ENCODE peak calls at places on chromosomes 11 and 22, in seven cellular contexts. One of them, this sample, is unnamed.

GRCh38 chr11:59429924-59430516 is 3.8 kb upstream of the OR5A2 start:
- DNase-seq in trophoblast cell: peak; percentile 90
- DNase-seq in A549: peak; percentile 50
- DNase-seq in aorta: no peak
- DNase-seq in body of pancreas: peak; percentile 66
- DNase-seq in colonic mucosa: peak; percentile 49
- DNase-seq in heart right ventricle: no peak
- DNase-seq in this sample: no peak

GRCh38 chr11:106461839-106462545 is 384.5 kb downstream of the AASDHPPT start:
- DNase-seq in colonic mucosa: no peak
- DNase-seq in A549: peak; percentile 28
- DNase-seq in trophoblast cell: peak; percentile 67
- DNase-seq in body of pancreas: no peak
- DNase-seq in aorta: no peak
- DNase-seq in heart right ventricle: no peak
- DNase-seq in this sample: no peak

GRCh38 chr11:44751066-44751465 is 24.3 kb downstream of the TSPAN18 start:
- DNase-seq in aorta: no peak
- DNase-seq in colonic mucosa: no peak
- DNase-seq in heart right ventricle: no peak
- DNase-seq in trophoblast cell: no peak
- DNase-seq in body of pancreas: no peak
- DNase-seq in A549: no peak
- DNase-seq in this sample: no peak

GRCh38 chr22:29245626-29246385 is 22.0 kb downstream of the RHBDD3 start:
- DNase-seq in colonic mucosa: peak; percentile 69
- DNase-seq in heart right ventricle: peak; percentile 62
- DNase-seq in aorta: peak; percentile 76
- DNase-seq in trophoblast cell: peak; percentile 73
- DNase-seq in A549: peak; percentile 55
- DNase-seq in body of pancreas: peak; percentile 76
- DNase-seq in this sample: peak; percentile 64

GRCh38 chr11:94586546-94586945 is 19.4 kb downstream of the PIWIL4 start:
- DNase-seq in A549: no peak
- DNase-seq in trophoblast cell: no peak
- DNase-seq in body of pancreas: no peak
- DNase-seq in colonic mucosa: no peak
- DNase-seq in aorta: no peak
- DNase-seq in heart right ventricle: no peak
- DNase-seq in this sample: no peak

GRCh38 chr11:57776101-57776511 is 14.5 kb downstream of the CTNND1 start:
- DNase-seq in body of pancreas: no peak
- DNase-seq in aorta: no peak
- DNase-seq in trophoblast cell: peak; percentile 62
- DNase-seq in colonic mucosa: no peak
- DNase-seq in A549: no peak
- DNase-seq in heart right ventricle: no peak
- DNase-seq in this sample: no peak

GRCh38 chr11:81033779-81034550 is 1593.1 kb upstream of the TENM4 start:
- DNase-seq in trophoblast cell: no peak
- DNase-seq in aorta: no peak
- DNase-seq in body of pancreas: no peak
- DNase-seq in heart right ventricle: no peak
- DNase-seq in colonic mucosa: no peak
- DNase-seq in A549: no peak
- DNase-seq in this sample: no peak

GRCh38 chr11:31974737-31975136 is 116.1 kb upstream of the RCN1 start:
- DNase-seq in A549: peak; percentile 48
- DNase-seq in aorta: no peak
- DNase-seq in colonic mucosa: no peak
- DNase-seq in body of pancreas: no peak
- DNase-seq in trophoblast cell: no peak
- DNase-seq in heart right ventricle: no peak
- DNase-seq in this sample: no peak

GRCh38 chr11:120883404-120884135 is 140.3 kb upstream of the TBCEL start:
- DNase-seq in heart right ventricle: peak; percentile 43
- DNase-seq in aorta: peak; percentile 75
- DNase-seq in body of pancreas: peak; percentile 6
- DNase-seq in colonic mucosa: no peak
- DNase-seq in trophoblast cell: no peak
- DNase-seq in A549: no peak
- DNase-seq in this sample: peak; percentile 73

GRCh38 chr22:19728836-19729235 is 5.5 kb downstream of the GP1BB start:
- DNase-seq in A549: no peak
- DNase-seq in colonic mucosa: no peak
- DNase-seq in heart right ventricle: no peak
- DNase-seq in trophoblast cell: no peak
- DNase-seq in body of pancreas: no peak
- DNase-seq in aorta: no peak
- DNase-seq in this sample: no peak

GRCh38 chr22:20663137-20663828 is 110.6 kb upstream of the SERPIND1 start:
- DNase-seq in colonic mucosa: no peak
- DNase-seq in heart right ventricle: no peak
- DNase-seq in aorta: no peak
- DNase-seq in body of pancreas: no peak
- DNase-seq in trophoblast cell: no peak
- DNase-seq in A549: no peak
- DNase-seq in this sample: no peak

GRCh38 chr11:61707574-61707973 is 27.4 kb downstream of the DAGLA start:
- DNase-seq in aorta: no peak
- DNase-seq in body of pancreas: no peak
- DNase-seq in trophoblast cell: no peak
- DNase-seq in colonic mucosa: peak; percentile 91
- DNase-seq in A549: no peak
- DNase-seq in heart right ventricle: no peak
- DNase-seq in this sample: no peak

GRCh38 chr22:27685515-27685914 is 116.0 kb downstream of the MN1 start:
- DNase-seq in A549: no peak
- DNase-seq in heart right ventricle: peak; percentile 47
- DNase-seq in colonic mucosa: no peak
- DNase-seq in aorta: no peak
- DNase-seq in body of pancreas: no peak
- DNase-seq in trophoblast cell: no peak
- DNase-seq in this sample: peak; percentile 79

GRCh38 chr11:35255514-35255913 is 116.5 kb downstream of the CD44 start:
- DNase-seq in trophoblast cell: no peak
- DNase-seq in aorta: no peak
- DNase-seq in colonic mucosa: no peak
- DNase-seq in A549: no peak
- DNase-seq in body of pancreas: no peak
- DNase-seq in heart right ventricle: no peak
- DNase-seq in this sample: no peak

GRCh38 chr11:11291432-11292015 is 61.5 kb downstream of the CSNK2A3 start:
- DNase-seq in body of pancreas: no peak
- DNase-seq in heart right ventricle: no peak
- DNase-seq in aorta: no peak
- DNase-seq in A549: no peak
- DNase-seq in colonic mucosa: no peak
- DNase-seq in trophoblast cell: no peak
- DNase-seq in this sample: no peak

GRCh38 chr22:43387815-43388214 is 24.0 kb upstream of the MPPED1 start:
- DNase-seq in heart right ventricle: no peak
- DNase-seq in aorta: no peak
- DNase-seq in trophoblast cell: no peak
- DNase-seq in A549: no peak
- DNase-seq in colonic mucosa: no peak
- DNase-seq in body of pancreas: no peak
- DNase-seq in this sample: no peak

GRCh38 chr11:82557274-82557673 is 176.4 kb downstream of the FAM181B start:
- DNase-seq in aorta: peak; percentile 75
- DNase-seq in heart right ventricle: no peak
- DNase-seq in trophoblast cell: no peak
- DNase-seq in A549: no peak
- DNase-seq in colonic mucosa: no peak
- DNase-seq in body of pancreas: peak; percentile 36
- DNase-seq in this sample: peak; percentile 62

GRCh38 chr22:39317756-39318506 is 1.5 kb downstream of the RPL3 start:
- DNase-seq in heart right ventricle: no peak
- DNase-seq in colonic mucosa: no peak
- DNase-seq in A549: no peak
- DNase-seq in trophoblast cell: peak; percentile 32
- DNase-seq in aorta: no peak
- DNase-seq in body of pancreas: no peak
- DNase-seq in this sample: no peak

GRCh38 chr11:516400-516799 is 9.4 kb upstream of the RNH1 start:
- DNase-seq in body of pancreas: no peak
- DNase-seq in trophoblast cell: no peak
- DNase-seq in aorta: no peak
- DNase-seq in A549: no peak
- DNase-seq in colonic mucosa: no peak
- DNase-seq in heart right ventricle: no peak
- DNase-seq in this sample: no peak

GRCh38 chr22:38964989-38965388 is 7.6 kb downstream of the APOBEC3A start:
- DNase-seq in colonic mucosa: no peak
- DNase-seq in heart right ventricle: no peak
- DNase-seq in A549: no peak
- DNase-seq in trophoblast cell: no peak
- DNase-seq in aorta: no peak
- DNase-seq in body of pancreas: no peak
- DNase-seq in this sample: no peak

GRCh38 chr11:33699515-33700424 is 856 bp downstream of the C11orf91 start:
- DNase-seq in heart right ventricle: peak; percentile 59
- DNase-seq in trophoblast cell: no peak
- DNase-seq in A549: no peak
- DNase-seq in body of pancreas: peak; percentile 27
- DNase-seq in aorta: peak; percentile 64
- DNase-seq in colonic mucosa: peak; percentile 82
- DNase-seq in this sample: peak; percentile 84

GRCh38 chr11:63614136-63614664 is at the start of gene PLAAT3:
- DNase-seq in trophoblast cell: peak; percentile 93
- DNase-seq in body of pancreas: peak; percentile 83
- DNase-seq in colonic mucosa: peak; percentile 73
- DNase-seq in aorta: peak; percentile 84
- DNase-seq in A549: peak; percentile 82
- DNase-seq in heart right ventricle: peak; percentile 90
- DNase-seq in this sample: peak; percentile 90

GRCh38 chr11:3840870-3841425 is at the start of gene RHOG:
- DNase-seq in heart right ventricle: peak; percentile 87
- DNase-seq in colonic mucosa: peak; percentile 88
- DNase-seq in A549: peak; percentile 87
- DNase-seq in aorta: peak; percentile 93
- DNase-seq in trophoblast cell: peak; percentile 69
- DNase-seq in body of pancreas: peak; percentile 84
- DNase-seq in this sample: peak; percentile 95

GRCh38 chr22:17172172-17172833 is 13.2 kb upstream of the HDHD5 start:
- DNase-seq in A549: no peak
- DNase-seq in body of pancreas: peak; percentile 14
- DNase-seq in heart right ventricle: peak; percentile 55
- DNase-seq in aorta: no peak
- DNase-seq in colonic mucosa: no peak
- DNase-seq in trophoblast cell: peak; percentile 68
- DNase-seq in this sample: peak; percentile 55

GRCh38 chr11:74268451-74268850 is 43.0 kb downstream of the P4HA3 start:
- DNase-seq in body of pancreas: no peak
- DNase-seq in heart right ventricle: no peak
- DNase-seq in colonic mucosa: no peak
- DNase-seq in A549: no peak
- DNase-seq in aorta: no peak
- DNase-seq in trophoblast cell: no peak
- DNase-seq in this sample: no peak

GRCh38 chr11:67596753-67597300 is 9.9 kb upstream of the NDUFV1 start:
- DNase-seq in heart right ventricle: no peak
- DNase-seq in colonic mucosa: no peak
- DNase-seq in A549: no peak
- DNase-seq in trophoblast cell: no peak
- DNase-seq in body of pancreas: no peak
- DNase-seq in aorta: no peak
- DNase-seq in this sample: no peak
- H3K4me3 ChIP-seq in heart right ventricle: no peak overlapping the region
- H3K4me3 ChIP-seq in colonic mucosa: no peak overlapping the region
- H3K4me3 ChIP-seq in A549: no peak overlapping the region
- H3K4me3 ChIP-seq in trophoblast cell: no peak overlapping the region
- H3K4me3 ChIP-seq in body of pancreas: no peak overlapping the region
- H3K4me3 ChIP-seq in aorta: no peak overlapping the region
- H3K4me3 ChIP-seq in this sample: no peak overlapping the region

GRCh38 chr11:102429691-102430090 is 22.9 kb downstream of the TMEM123 start:
- DNase-seq in heart right ventricle: no peak
- DNase-seq in A549: no peak
- DNase-seq in colonic mucosa: no peak
- DNase-seq in body of pancreas: no peak
- DNase-seq in trophoblast cell: no peak
- DNase-seq in aorta: no peak
- DNase-seq in this sample: no peak

GRCh38 chr11:102428696-102429095 is 23.9 kb downstream of the TMEM123 start:
- DNase-seq in colonic mucosa: no peak
- DNase-seq in aorta: no peak
- DNase-seq in A549: no peak
- DNase-seq in trophoblast cell: no peak
- DNase-seq in heart right ventricle: no peak
- DNase-seq in body of pancreas: no peak
- DNase-seq in this sample: no peak

GRCh38 chr11:102435688-102436087 is 16.9 kb downstream of the TMEM123 start:
- DNase-seq in A549: no peak
- DNase-seq in aorta: no peak
- DNase-seq in heart right ventricle: no peak
- DNase-seq in body of pancreas: no peak
- DNase-seq in trophoblast cell: no peak
- DNase-seq in colonic mucosa: no peak
- DNase-seq in this sample: no peak

GRCh38 chr11:102430158-102430836 is 22.3 kb downstream of the TMEM123 start:
- DNase-seq in A549: no peak
- DNase-seq in colonic mucosa: no peak
- DNase-seq in trophoblast cell: no peak
- DNase-seq in heart right ventricle: no peak
- DNase-seq in aorta: no peak
- DNase-seq in body of pancreas: no peak
- DNase-seq in this sample: no peak

GRCh38 chr11:102431404-102431803 is 21.2 kb downstream of the TMEM123 start:
- DNase-seq in body of pancreas: no peak
- DNase-seq in heart right ventricle: no peak
- DNase-seq in aorta: no peak
- DNase-seq in A549: no peak
- DNase-seq in trophoblast cell: no peak
- DNase-seq in colonic mucosa: no peak
- DNase-seq in this sample: no peak
- H3K27ac ChIP-seq in body of pancreas: no peak overlapping the region
- H3K27ac ChIP-seq in heart right ventricle: no peak overlapping the region
- H3K27ac ChIP-seq in aorta: no peak overlapping the region
- H3K27ac ChIP-seq in A549: no peak overlapping the region
- H3K27ac ChIP-seq in trophoblast cell: no peak overlapping the region
- H3K27ac ChIP-seq in colonic mucosa: no peak overlapping the region
- H3K27ac ChIP-seq in this sample: no peak overlapping the region

GRCh38 chr11:125402436-125402835 is 93.6 kb downstream of the FEZ1 start:
- DNase-seq in colonic mucosa: no peak
- DNase-seq in aorta: no peak
- DNase-seq in A549: no peak
- DNase-seq in trophoblast cell: no peak
- DNase-seq in body of pancreas: no peak
- DNase-seq in heart right ventricle: no peak
- DNase-seq in this sample: no peak
- H3K4me3 ChIP-seq in colonic mucosa: no peak overlapping the region
- H3K4me3 ChIP-seq in aorta: no peak overlapping the region
- H3K4me3 ChIP-seq in A549: no peak overlapping the region
- H3K4me3 ChIP-seq in trophoblast cell: no peak overlapping the region
- H3K4me3 ChIP-seq in body of pancreas: no peak overlapping the region
- H3K4me3 ChIP-seq in heart right ventricle: no peak overlapping the region
- H3K4me3 ChIP-seq in this sample: no peak overlapping the region

GRCh38 chr22:36506637-36507517 is at the start of gene FOXRED2:
- DNase-seq in aorta: peak; percentile 93
- DNase-seq in trophoblast cell: peak; percentile 91
- DNase-seq in body of pancreas: peak; percentile 91
- DNase-seq in A549: peak; percentile 78
- DNase-seq in colonic mucosa: peak; percentile 89
- DNase-seq in heart right ventricle: peak; percentile 92
- DNase-seq in this sample: peak; percentile 97
- H3K27ac ChIP-seq in aorta: no peak within 1 kb of the TSS
- H3K27ac ChIP-seq in trophoblast cell: peak within 1 kb of the TSS; percentile 1
- H3K27ac ChIP-seq in body of pancreas: peak within 1 kb of the TSS; percentile 57
- H3K27ac ChIP-seq in A549: peak within 1 kb of the TSS; percentile 74
- H3K27ac ChIP-seq in colonic mucosa: peak within 1 kb of the TSS; percentile 31
- H3K27ac ChIP-seq in heart right ventricle: peak within 1 kb of the TSS; percentile 83
- H3K27ac ChIP-seq in this sample: peak within 1 kb of the TSS; percentile 49

This sample was measured in right cardiac atrium.